ENCODE peak calls at places on chromosomes 4 and X, in nine cellular contexts. Y is retina; E is C1 segment of cervical spinal cord; O is non-pigmented ciliary epithelial cell; N is NCI-H1092 treated with DMSO at 0.1 percent for 48 hours; Z is adrenal gland; V is central memory CD8-positive, alpha-beta T cell; D is midbrain; G is PC-3. A is an unnamed sample.

GRCh38 chrX:153925739-153926593 is at the start of gene ARHGAP4:
- DNase-seq in Y (no peak), E (no peak), O (no peak), N (no peak), Z (no peak), V (no peak), D (no peak), G (no peak), A (no peak)

GRCh38 chr4:155208258-155209054 is at the start of gene NPY2R:
- DNase-seq in Y (peak), E (no peak), O (no peak), N (no peak), Z (no peak), V (no peak), D (no peak), G (peak), A (peak)

GRCh38 chr4:169152899-169153298 is 117.9 kb downstream of the SH3RF1 start:
- DNase-seq in Y (no peak), E (no peak), O (no peak), N (no peak), Z (no peak), V (no peak), D (no peak), G (no peak), A (no peak)

GRCh38 chrX:33109858-33110257 is 101.5 kb downstream of the DMD start:
- DNase-seq in Y (no peak), E (no peak), O (no peak), N (no peak), Z (no peak), V (no peak), D (no peak), G (no peak), A (no peak)

GRCh38 chr4:124276461-124276860 is 436.1 kb downstream of the ANKRD50 start:
- DNase-seq in Y (no peak), E (no peak), O (no peak), N (no peak), Z (no peak), V (no peak), D (no peak), G (peak), A (no peak)

GRCh38 chrX:110847334-110847733 is 51.7 kb upstream of the CHRDL1 start:
- DNase-seq in Y (peak), E (no peak), O (peak), N (peak), Z (no peak), V (no peak), D (peak), G (peak), A (no peak)

GRCh38 chr4:1989533-1990347 is 19.0 kb downstream of the NELFA start:
- DNase-seq in Y (no peak), E (no peak), O (no peak), N (no peak), Z (no peak), V (no peak), D (no peak), G (no peak), A (no peak)

GRCh38 chr4:11485926-11486325 is 57.2 kb upstream of the HS3ST1 start:
- DNase-seq in Y (no peak), E (no peak), O (no peak), N (no peak), Z (no peak), V (no peak), D (no peak), G (no peak), A (no peak)

GRCh38 chr4:11259837-11260236 is 168.9 kb downstream of the HS3ST1 start:
- DNase-seq in Y (no peak), E (no peak), O (no peak), N (peak), Z (no peak), V (no peak), D (no peak), G (no peak), A (no peak)

GRCh38 chrX:48897157-48897620 is 379 bp downstream of the TIMM17B start:
- DNase-seq in Y (peak), E (no peak), O (no peak), N (peak), Z (peak), V (peak), D (peak), G (peak), A (peak)

GRCh38 chr4:97576955-97577354 is 566.3 kb downstream of the STPG2 start:
- DNase-seq in Y (no peak), E (no peak), O (no peak), N (no peak), Z (no peak), V (no peak), D (no peak), G (peak), A (no peak)

GRCh38 chrX:154430504-154430903 is 2.0 kb downstream of the ATP6AP1 start:
- DNase-seq in Y (no peak), E (no peak), O (no peak), N (no peak), Z (no peak), V (no peak), D (no peak), G (no peak), A (no peak)

GRCh38 chr4:128386761-128387599 is 99.4 kb upstream of the PGRMC2 start:
- DNase-seq in Y (no peak), E (peak), O (peak), N (peak), Z (peak), V (no peak), D (peak), G (peak), A (peak)

GRCh38 chrX:113741744-113742143 is 842.1 kb upstream of the HTR2C start:
- DNase-seq in Y (no peak), E (no peak), O (no peak), N (peak), Z (peak), V (no peak), D (no peak), G (peak), A (no peak)

GRCh38 chrX:82141942-82142341 is 940.0 kb downstream of the SH3BGRL start:
- DNase-seq in Y (no peak), E (no peak), O (no peak), N (no peak), Z (no peak), V (peak), D (no peak), G (no peak), A (no peak)

GRCh38 chrX:41559662-41560061 is 112.5 kb downstream of the NYX start:
- DNase-seq in Y (no peak), E (no peak), O (peak), N (no peak), Z (no peak), V (no peak), D (no peak), G (no peak), A (no peak)

GRCh38 chr4:95129708-95130343 is 372.1 kb downstream of the BMPR1B start:
- DNase-seq in Y (no peak), E (no peak), O (peak), N (no peak), Z (peak), V (no peak), D (no peak), G (peak), A (no peak)

GRCh38 chr4:108029321-108029720 is 39.6 kb downstream of the HADH start:
- DNase-seq in Y (no peak), E (no peak), O (no peak), N (no peak), Z (no peak), V (no peak), D (no peak), G (no peak), A (no peak)